ENCODE peak calls at places on chromosomes 1 and 21, in ten cellular contexts. E is CD8-positive, alpha-beta T cell; O is IMR-90; M is heart right ventricle; T is astrocyte of the cerebellum; N is activated B cell treated with CpG ODN at 0.5 μM for 24 hours; U is brain microvascular endothelial cell; R is heart left ventricle; K is kidney epithelial cell; S is tibial nerve. F is an unnamed sample.

GRCh38 chr1:22600817-22601605 is 35.4 kb upstream of the C1QA start:
- DNase-seq in E (no peak), O (no peak), M (no peak), T (no peak), N (no peak), U (no peak), R (no peak), K (no peak), S (no peak), F (no peak)

GRCh38 chr1:22841754-22842370 is 130.8 kb downstream of the LACTBL1 start:
- DNase-seq in E (no peak), O (no peak), M (peak), T (no peak), N (no peak), U (no peak), R (peak), K (no peak), S (no peak), F (no peak)

GRCh38 chr1:69673301-69673700 is 105.6 kb downstream of the LRRC7 start:
- DNase-seq in E (no peak), O (no peak), M (no peak), T (no peak), N (no peak), U (no peak), R (no peak), K (no peak), S (no peak), F (no peak)

GRCh38 chr1:184986250-184986649 is 11.9 kb upstream of the NIBAN1 start:
- DNase-seq in E (no peak), O (peak), M (no peak), T (no peak), N (no peak), U (no peak), R (no peak), K (no peak), S (no peak), F (no peak)

GRCh38 chr1:172647110-172647564 is 11.8 kb upstream of the FASLG start:
- DNase-seq in E (no peak), O (peak), M (no peak), T (no peak), N (no peak), U (no peak), R (no peak), K (no peak), S (no peak), F (peak)

GRCh38 chr1:74426208-74426932 is 86.0 kb downstream of the LRRC53 start:
- DNase-seq in E (no peak), O (peak), M (no peak), T (no peak), N (no peak), U (no peak), R (no peak), K (no peak), S (no peak), F (no peak)

GRCh38 chr1:40665335-40666171 is at the start of gene RIMS3:
- DNase-seq in E (peak), O (peak), M (peak), T (no peak), N (peak), U (peak), R (peak), K (no peak), S (peak), F (peak)

GRCh38 chr1:11407301-11407994 is 71.5 kb upstream of the DISP3 start:
- DNase-seq in E (no peak), O (no peak), M (no peak), T (no peak), N (no peak), U (no peak), R (no peak), K (no peak), S (no peak), F (no peak)

GRCh38 chr21:35478096-35479080 is 429.3 kb upstream of the RUNX1 start:
- DNase-seq in E (no peak), O (peak), M (no peak), T (no peak), N (no peak), U (peak), R (no peak), K (no peak), S (no peak), F (no peak)

GRCh38 chr1:178075323-178075722 is 18.6 kb upstream of the RASAL2 start:
- DNase-seq in E (no peak), O (no peak), M (no peak), T (no peak), N (no peak), U (no peak), R (no peak), K (no peak), S (no peak), F (no peak)

GRCh38 chr1:8679929-8680504 is 137.4 kb downstream of the RERE start:
- DNase-seq in E (no peak), O (no peak), M (no peak), T (no peak), N (no peak), U (no peak), R (no peak), K (no peak), S (no peak), F (no peak)

GRCh38 chr1:246893205-246893939 is 38.4 kb downstream of the AHCTF1 start:
- DNase-seq in E (no peak), O (no peak), M (no peak), T (no peak), N (no peak), U (no peak), R (no peak), K (no peak), S (no peak), F (no peak)

GRCh38 chr1:87046951-87047350 is 132.5 kb downstream of the HS2ST1 start:
- DNase-seq in E (no peak), O (no peak), M (no peak), T (no peak), N (no peak), U (no peak), R (no peak), K (no peak), S (no peak), F (no peak)

GRCh38 chr1:100080331-100080730 is 52.4 kb downstream of the SASS6 start:
- DNase-seq in E (no peak), O (no peak), M (no peak), T (no peak), N (no peak), U (no peak), R (no peak), K (no peak), S (no peak), F (no peak)

GRCh38 chr1:156684227-156684782 is 7.1 kb upstream of the NES start:
- DNase-seq in E (no peak), O (peak), M (no peak), T (no peak), N (no peak), U (no peak), R (no peak), K (no peak), S (no peak), F (no peak)

GRCh38 chr1:167454929-167455785 is 63.2 kb downstream of the CD247 start:
- DNase-seq in E (peak), O (no peak), M (peak), T (no peak), N (peak), U (peak), R (peak), K (no peak), S (peak), F (peak)

GRCh38 chr1:111214884-111215283 is 12.6 kb upstream of the CHI3L2 start:
- DNase-seq in E (no peak), O (no peak), M (no peak), T (no peak), N (no peak), U (no peak), R (no peak), K (no peak), S (no peak), F (no peak)

GRCh38 chr1:48026701-48027532 is 29.7 kb upstream of the TRABD2B start:
- DNase-seq in E (no peak), O (no peak), M (no peak), T (no peak), N (no peak), U (no peak), R (no peak), K (no peak), S (no peak), F (no peak)

GRCh38 chr21:16420086-16420724 is 690.4 kb downstream of the USP25 start:
- DNase-seq in E (no peak), O (peak), M (peak), T (peak), N (no peak), U (peak), R (peak), K (peak), S (peak), F (no peak)

GRCh38 chr1:66182551-66183178 is 351.3 kb upstream of the SGIP1 start:
- DNase-seq in E (peak), O (peak), M (no peak), T (peak), N (no peak), U (peak), R (no peak), K (no peak), S (no peak), F (no peak)

GRCh38 chr1:1068374-1069060 is 5.6 kb downstream of the RNF223 start:
- DNase-seq in E (no peak), O (no peak), M (no peak), T (no peak), N (peak), U (no peak), R (no peak), K (no peak), S (no peak), F (no peak)

GRCh38 chr1:12184008-12184681 is 17.4 kb downstream of the TNFRSF1B start:
- DNase-seq in E (no peak), O (peak), M (peak), T (peak), N (no peak), U (peak), R (peak), K (peak), S (peak), F (no peak)

GRCh38 chr1:70327306-70328076 is 27.0 kb downstream of the ANKRD13C start:
- DNase-seq in E (no peak), O (peak), M (no peak), T (no peak), N (no peak), U (no peak), R (no peak), K (no peak), S (no peak), F (no peak)

GRCh38 chr1:23728997-23729390 is 14.3 kb upstream of the ELOA start:
- DNase-seq in E (no peak), O (no peak), M (no peak), T (no peak), N (no peak), U (no peak), R (no peak), K (no peak), S (no peak), F (no peak)

GRCh38 chr1:41874903-41875411 is 43.8 kb downstream of the HIVEP3 start:
- DNase-seq in E (no peak), O (no peak), M (peak), T (no peak), N (no peak), U (no peak), R (peak), K (no peak), S (no peak), F (no peak)

GRCh38 chr21:45543371-45543709 is 1.1 kb upstream of the SLC19A1 start:
- DNase-seq in E (no peak), O (no peak), M (peak), T (no peak), N (peak), U (no peak), R (no peak), K (no peak), S (no peak), F (peak)

GRCh38 chr1:147550302-147550937 is 9.1 kb downstream of the BCL9 start:
- DNase-seq in E (no peak), O (no peak), M (no peak), T (no peak), N (no peak), U (no peak), R (no peak), K (no peak), S (no peak), F (no peak)

GRCh38 chr1:9942399-9942938 is 722 bp downstream of the LZIC start:
- DNase-seq in E (no peak), O (peak), M (no peak), T (peak), N (peak), U (peak), R (no peak), K (peak), S (no peak), F (no peak)

GRCh38 chr1:161081151-161081405 is 8.3 kb downstream of the NECTIN4 start:
- DNase-seq in E (no peak), O (no peak), M (no peak), T (no peak), N (no peak), U (no peak), R (no peak), K (no peak), S (no peak), F (no peak)

GRCh38 chr1:111032295-111032897 is 68.7 kb upstream of the LRIF1 start:
- DNase-seq in E (no peak), O (peak), M (peak), T (peak), N (no peak), U (peak), R (no peak), K (no peak), S (no peak), F (no peak)

GRCh38 chr1:94248956-94249688 is 11.7 kb upstream of the ARHGAP29 start:
- DNase-seq in E (no peak), O (no peak), M (no peak), T (no peak), N (no peak), U (no peak), R (no peak), K (no peak), S (no peak), F (no peak)

GRCh38 chr1:67214420-67215174 is 48.3 kb downstream of the IL23R start:
- DNase-seq in E (peak), O (peak), M (no peak), T (peak), N (no peak), U (peak), R (no peak), K (no peak), S (no peak), F (peak)

GRCh38 chr21:26169611-26170470 is 729 bp downstream of the APP start:
- DNase-seq in E (peak), O (peak), M (peak), T (peak), N (peak), U (peak), R (peak), K (no peak), S (peak), F (peak)

GRCh38 chr1:57623039-57623790 is 199.4 kb upstream of the DAB1 start:
- DNase-seq in E (no peak), O (peak), M (peak), T (peak), N (no peak), U (no peak), R (peak), K (no peak), S (no peak), F (no peak)

GRCh38 chr1:18373882-18374493 is 106.7 kb upstream of the KLHDC7A start:
- DNase-seq in E (no peak), O (no peak), M (no peak), T (no peak), N (no peak), U (no peak), R (no peak), K (no peak), S (no peak), F (no peak)

GRCh38 chr1:150484861-150485260 is 2.4 kb upstream of the TARS2 start:
- DNase-seq in E (no peak), O (peak), M (no peak), T (no peak), N (no peak), U (no peak), R (no peak), K (no peak), S (no peak), F (no peak)
- TF ChIP-seq CTCF in E (no peak), O (peak), M (no peak), T (peak), N (no peak), U (peak), R (no peak), K (peak), S (no peak), F (no peak)

GRCh38 chr1:2539312-2539907 is 9.3 kb upstream of the HES5 start:
- DNase-seq in E (no peak), O (no peak), M (no peak), T (no peak), N (no peak), U (no peak), R (no peak), K (no peak), S (no peak), F (no peak)
- TF ChIP-seq CTCF in E (peak), O (peak), M (no peak), T (peak), N (no peak), U (peak), R (no peak), K (peak), S (no peak), F (peak)

GRCh38 chr1:154961497-154962237 is at the start of gene PYGO2:
- DNase-seq in E (peak), O (peak), M (peak), T (no peak), N (peak), U (peak), R (peak), K (no peak), S (peak), F (peak)
- TF ChIP-seq CTCF in E (peak), O (peak), M (peak), T (peak), N (no peak), U (peak), R (peak), K (no peak), S (peak), F (peak)

DNA sequence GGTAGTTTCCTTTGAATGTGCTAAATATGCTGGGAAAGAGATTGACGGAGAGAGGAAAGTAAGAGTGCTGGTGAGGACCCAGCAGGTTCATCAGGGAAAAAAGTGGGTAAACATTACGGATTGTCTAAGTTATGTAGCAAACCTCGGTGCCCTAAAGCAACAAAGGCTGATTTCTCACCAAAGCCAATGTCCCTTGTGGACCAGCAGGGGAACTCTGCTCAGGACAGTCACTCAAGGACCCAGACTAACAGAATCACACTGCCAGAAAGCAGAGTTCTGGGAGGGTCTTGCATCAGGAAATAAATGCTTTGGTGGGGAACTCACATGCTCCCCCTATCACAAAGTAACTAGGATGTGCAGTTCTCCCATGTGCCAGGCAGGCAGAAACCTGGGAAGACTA is 1.7 kb upstream of the IKBKE start:
- DNase-seq in E (no peak), O (no peak), M (no peak), T (no peak), N (no peak), U (no peak), R (no peak), K (no peak), S (no peak), F (no peak)
- TF ChIP-seq CTCF in E (no peak), O (no peak), M (no peak), T (no peak), N (no peak), U (no peak), R (no peak), K (no peak), S (no peak), F (no peak)

GRCh38 chr1:59776960-59777852 is 37.5 kb upstream of the HOOK1 start:
- DNase-seq in E (no peak), O (peak), M (no peak), T (no peak), N (no peak), U (no peak), R (no peak), K (no peak), S (no peak), F (no peak)

GRCh38 chr1:59775480-59775879 is 39.3 kb upstream of the HOOK1 start:
- DNase-seq in E (no peak), O (no peak), M (no peak), T (no peak), N (no peak), U (no peak), R (no peak), K (no peak), S (no peak), F (no peak)

GRCh38 chr1:59779949-59780348 is 34.8 kb upstream of the HOOK1 start:
- DNase-seq in E (no peak), O (no peak), M (no peak), T (no peak), N (no peak), U (no peak), R (no peak), K (no peak), S (no peak), F (no peak)
- TF ChIP-seq CTCF in E (no peak), O (no peak), M (no peak), T (no peak), N (no peak), U (no peak), R (no peak), K (peak), S (no peak), F (no peak)

GRCh38 chr1:5514519-5515183 is 477.6 kb downstream of the NPHP4 start:
- DNase-seq in E (peak), O (peak), M (peak), T (no peak), N (peak), U (peak), R (peak), K (no peak), S (peak), F (peak)
- TF ChIP-seq CTCF in E (peak), O (peak), M (no peak), T (peak), N (peak), U (peak), R (peak), K (peak), S (peak), F (peak)

DNA sequence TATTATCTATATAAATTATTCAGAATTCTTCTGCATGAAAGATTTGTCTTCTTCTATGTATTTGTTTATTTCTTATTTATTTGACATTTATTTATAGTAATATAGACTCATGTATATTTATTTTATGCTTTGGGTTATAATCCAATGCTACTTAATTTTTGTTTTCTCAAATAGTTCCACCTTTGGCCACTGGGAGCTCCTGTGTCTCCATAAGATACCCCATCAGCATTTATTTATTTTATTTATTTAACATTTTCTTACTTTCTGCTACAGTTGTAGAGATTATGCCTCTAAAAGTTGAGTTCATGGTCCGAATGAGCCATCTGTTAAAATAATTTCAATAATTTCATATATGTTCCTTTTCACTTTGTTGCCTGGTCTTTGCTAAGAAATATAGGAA is 289.4 kb downstream of the ADGRL2 start:
- DNase-seq in E (no peak), O (no peak), M (no peak), T (no peak), N (no peak), U (no peak), R (no peak), K (no peak), S (no peak), F (no peak)
- TF ChIP-seq CTCF in E (no peak), O (peak), M (no peak), T (peak), N (no peak), U (peak), R (no peak), K (peak), S (no peak), F (no peak)

F was measured in natural killer cell.